ENCODE peak calls at places on chromosomes 12 and 14, in seven cellular contexts. G is GM10248, J is WERI-Rb-1, S is astrocyte of the spinal cord, H is tibial artery, A is neural crest cell, Z is cardiac fibroblast. L is an unnamed sample.

GRCh38 chr14:76761849-76762616 is 765 bp downstream of the VASH1 start:
- DNase-seq in G (no peak), J (no peak), S (no peak), H (no peak), A (peak), Z (no peak), L (peak)

GRCh38 chr12:109153711-109154434 is 37.5 kb downstream of the ACACB start:
- DNase-seq in G (no peak), J (no peak), S (no peak), H (no peak), A (no peak), Z (no peak), L (peak)

GRCh38 chr14:58662028-58662427 is 24.3 kb downstream of the DACT1 start:
- DNase-seq in G (no peak), J (no peak), S (no peak), H (no peak), A (no peak), Z (peak), L (no peak)

GRCh38 chr12:108649668-108650067 is 16.0 kb upstream of the SELPLG start:
- DNase-seq in G (no peak), J (no peak), S (peak), H (no peak), A (no peak), Z (peak), L (no peak)

GRCh38 chr12:50101663-50102062 is 2.1 kb upstream of the GPD1 start:
- DNase-seq in G (no peak), J (peak), S (peak), H (no peak), A (no peak), Z (peak), L (no peak)

GRCh38 chr14:84343637-84344036 is 1186.3 kb upstream of the FLRT2 start:
- DNase-seq in G (no peak), J (no peak), S (peak), H (no peak), A (no peak), Z (peak), L (no peak)

GRCh38 chr12:106682594-106683234 is 91.8 kb upstream of the RIC8B start:
- DNase-seq in G (peak), J (no peak), S (peak), H (no peak), A (no peak), Z (peak), L (no peak)

GRCh38 chr14:76337619-76338545 is 38.1 kb upstream of the ESRRB start:
- DNase-seq in G (no peak), J (no peak), S (no peak), H (no peak), A (no peak), Z (no peak), L (no peak)

GRCh38 chr12:41663487-41664258 is 475.6 kb downstream of the PDZRN4 start:
- DNase-seq in G (no peak), J (peak), S (peak), H (no peak), A (no peak), Z (peak), L (no peak)

GRCh38 chr14:100359111-100359510 is 36.0 kb downstream of the SLC25A47 start:
- DNase-seq in G (no peak), J (no peak), S (no peak), H (no peak), A (no peak), Z (no peak), L (no peak)

GRCh38 chr14:58096731-58097130 is 55.3 kb downstream of the ARMH4 start:
- DNase-seq in G (no peak), J (no peak), S (no peak), H (no peak), A (no peak), Z (no peak), L (no peak)

GRCh38 chr12:19490908-19491307 is 51.6 kb downstream of the AEBP2 start:
- DNase-seq in G (no peak), J (no peak), S (no peak), H (no peak), A (no peak), Z (no peak), L (no peak)

GRCh38 chr14:97149775-97150174 is 352.6 kb downstream of the VRK1 start:
- DNase-seq in G (no peak), J (no peak), S (no peak), H (no peak), A (no peak), Z (no peak), L (no peak)

GRCh38 chr12:117559978-117560377 is 198.6 kb upstream of the NOS1 start:
- DNase-seq in G (no peak), J (no peak), S (no peak), H (no peak), A (no peak), Z (no peak), L (no peak)

GRCh38 chr12:120370343-120371243 is 1.6 kb upstream of the MSI1 start:
- DNase-seq in G (no peak), J (no peak), S (no peak), H (no peak), A (no peak), Z (no peak), L (no peak)

GRCh38 chr14:71931492-71932228 is 569 bp upstream of the RGS6 start:
- DNase-seq in G (peak), J (peak), S (no peak), H (peak), A (peak), Z (no peak), L (peak)

GRCh38 chr12:57767876-57768275 is 998 bp upstream of the CYP27B1 start:
- DNase-seq in G (no peak), J (no peak), S (no peak), H (no peak), A (no peak), Z (no peak), L (no peak)

GRCh38 chr14:97780804-97781203 is 983.6 kb downstream of the VRK1 start:
- DNase-seq in G (no peak), J (no peak), S (no peak), H (no peak), A (no peak), Z (no peak), L (no peak)

GRCh38 chr12:110431957-110432587 is 18.1 kb downstream of the ARPC3 start:
- DNase-seq in G (no peak), J (no peak), S (no peak), H (no peak), A (no peak), Z (no peak), L (no peak)

GRCh38 chr12:96108321-96108720 is 72.9 kb upstream of the LTA4H start:
- DNase-seq in G (no peak), J (no peak), S (peak), H (peak), A (no peak), Z (peak), L (peak)

GRCh38 chr14:69355155-69355954 is 42.7 kb downstream of the ERH start:
- DNase-seq in G (no peak), J (no peak), S (no peak), H (no peak), A (no peak), Z (peak), L (no peak)

GRCh38 chr12:30896461-30896860 is 30.1 kb upstream of the TSPAN11 start:
- DNase-seq in G (no peak), J (no peak), S (no peak), H (no peak), A (no peak), Z (peak), L (no peak)

GRCh38 chr14:101195309-101195724 is 291.8 kb upstream of the RTL1 start:
- DNase-seq in G (no peak), J (no peak), S (no peak), H (no peak), A (no peak), Z (no peak), L (no peak)

GRCh38 chr12:57591567-57592325 is 754 bp downstream of the PIP4K2C start:
- DNase-seq in G (no peak), J (peak), S (no peak), H (peak), A (no peak), Z (peak), L (peak)

GRCh38 chr14:54646576-54647130 is 79.7 kb downstream of the SAMD4A start:
- DNase-seq in G (no peak), J (no peak), S (no peak), H (no peak), A (no peak), Z (no peak), L (no peak)

GRCh38 chr14:54642121-54642520 is 75.2 kb downstream of the SAMD4A start:
- DNase-seq in G (no peak), J (no peak), S (no peak), H (no peak), A (no peak), Z (no peak), L (no peak)

GRCh38 chr14:54643696-54644176 is 76.8 kb downstream of the SAMD4A start:
- DNase-seq in G (no peak), J (no peak), S (no peak), H (no peak), A (no peak), Z (no peak), L (no peak)

GRCh38 chr14:54640480-54640879 is 73.6 kb downstream of the SAMD4A start:
- DNase-seq in G (no peak), J (no peak), S (no peak), H (no peak), A (no peak), Z (no peak), L (no peak)

DNA sequence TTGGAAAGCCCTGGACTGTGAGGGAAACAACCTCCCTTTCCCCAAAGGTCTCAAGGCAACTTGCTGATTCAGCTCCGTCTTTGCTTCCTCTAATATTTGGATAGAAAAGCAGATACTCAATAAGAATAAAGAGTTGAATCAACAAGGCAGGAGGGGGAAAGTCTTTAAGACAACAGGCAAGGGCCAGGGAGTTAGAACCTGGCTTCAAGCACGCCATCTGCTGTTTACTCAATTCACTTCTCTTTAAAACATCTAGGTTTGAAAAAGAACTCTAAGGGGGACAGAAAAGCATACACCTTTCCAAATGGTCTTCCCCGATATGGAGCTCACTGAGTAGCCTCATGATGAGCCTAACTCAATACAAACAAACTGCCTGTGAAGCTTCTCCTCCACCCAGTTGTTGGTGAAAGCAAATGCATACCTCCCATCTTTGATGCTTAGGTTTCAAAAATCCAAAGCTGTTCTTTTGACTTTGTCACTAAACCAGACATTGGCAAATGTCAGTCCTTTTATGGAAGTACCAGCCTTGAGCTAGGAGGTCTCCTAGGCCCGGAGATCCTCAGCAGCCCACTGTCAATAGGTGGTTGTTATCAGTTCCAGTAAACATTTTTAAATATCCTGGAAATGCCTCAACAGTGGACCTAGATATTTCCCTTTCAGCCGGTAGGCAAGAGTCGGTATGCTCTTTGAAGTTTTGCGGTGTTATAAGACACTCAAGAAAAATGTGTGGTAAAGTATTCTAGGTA is 76.2 kb downstream of the SAMD4A start:
- DNase-seq in G (peak), J (no peak), S (peak), H (no peak), A (no peak), Z (peak), L (no peak)
- TF ChIP-seq CTCF in G (peak), J (peak), S (peak), H (peak), A (no peak), Z (peak), L (no peak)

GRCh38 chr12:18387706-18388105 is 126.4 kb downstream of the PIK3C2G start:
- DNase-seq in G (no peak), J (no peak), S (no peak), H (no peak), A (no peak), Z (no peak), L (no peak)

GRCh38 chr12:18382486-18382885 is 121.2 kb downstream of the PIK3C2G start:
- DNase-seq in G (no peak), J (no peak), S (no peak), H (no peak), A (no peak), Z (peak), L (no peak)

DNA sequence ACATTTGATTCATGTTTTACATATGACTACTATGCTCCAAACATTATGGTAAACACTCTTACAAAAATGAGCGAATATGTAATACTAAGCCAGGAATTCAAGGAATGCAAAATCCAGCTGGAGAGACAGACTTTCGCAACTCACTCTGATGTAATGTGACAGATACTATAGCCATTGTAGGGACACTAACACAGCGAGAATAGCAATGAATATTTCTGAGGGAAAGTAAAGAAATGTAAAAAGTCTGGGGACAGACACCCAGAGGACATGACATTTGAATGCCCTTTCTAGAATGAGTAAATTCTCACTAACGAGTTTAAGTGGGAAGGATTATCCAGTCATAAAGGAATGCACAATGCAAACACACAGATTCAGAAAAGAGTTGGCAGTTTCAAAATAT is 121.9 kb downstream of the PIK3C2G start:
- DNase-seq in G (no peak), J (no peak), S (peak), H (no peak), A (no peak), Z (peak), L (no peak)
- TF ChIP-seq CTCF in G (no peak), J (no peak), S (no peak), H (no peak), A (no peak), Z (no peak), L (no peak)

GRCh38 chr14:24080142-24080530 is 8.8 kb downstream of the CPNE6 start:
- DNase-seq in G (no peak), J (no peak), S (no peak), H (no peak), A (no peak), Z (no peak), L (no peak)
- TF ChIP-seq CTCF in G (no peak), J (no peak), S (no peak), H (no peak), A (no peak), Z (no peak), L (no peak)

GRCh38 chr14:92596328-92596943 is 82.9 kb downstream of the RIN3 start:
- DNase-seq in G (no peak), J (peak), S (no peak), H (no peak), A (no peak), Z (no peak), L (no peak)
- TF ChIP-seq CTCF in G (no peak), J (peak), S (peak), H (no peak), A (no peak), Z (no peak), L (no peak)

GRCh38 chr12:122349078-122349477 is 73.4 kb downstream of the CLIP1 start:
- DNase-seq in G (no peak), J (no peak), S (no peak), H (no peak), A (no peak), Z (no peak), L (no peak)

GRCh38 chr12:122346054-122346453 is 76.4 kb downstream of the CLIP1 start:
- DNase-seq in G (no peak), J (no peak), S (no peak), H (no peak), A (no peak), Z (no peak), L (no peak)

GRCh38 chr12:122352394-122352793 is 70.1 kb downstream of the CLIP1 start:
- DNase-seq in G (no peak), J (no peak), S (no peak), H (no peak), A (no peak), Z (no peak), L (no peak)

GRCh38 chr12:122348505-122348904 is 74.0 kb downstream of the CLIP1 start:
- DNase-seq in G (no peak), J (no peak), S (no peak), H (no peak), A (no peak), Z (no peak), L (no peak)

GRCh38 chr12:122350444-122350843 is 72.0 kb downstream of the CLIP1 start:
- DNase-seq in G (no peak), J (no peak), S (peak), H (peak), A (no peak), Z (peak), L (no peak)
- TF ChIP-seq CTCF in G (no peak), J (no peak), S (no peak), H (peak), A (no peak), Z (peak), L (no peak)

L was measured in nephron progenitor cell.